ENCODE peak calls at places on chromosomes 3 and 15, in four cellular contexts. J is foreskin keratinocyte; A is stimulated activated CD4-positive, alpha-beta T cell treated with anti-CD3 and anti-CD28 coated beads, TNF-alpha, amount 100 ng/mL, for 4 hours; X is thoracic aorta. F is an unnamed sample.

GRCh38 chr3:27279153-27279552 is 90.0 kb downstream of the NEK10 start:
- DNase-seq in J (no peak), A (no peak), X (no peak), F (no peak)

GRCh38 chr15:72288291-72288690 is 15.9 kb upstream of the PARP6 start:
- DNase-seq in J (no peak), A (no peak), X (no peak), F (no peak)

GRCh38 chr15:70410371-70410975 is 312.8 kb upstream of the TLE3 start:
- DNase-seq in J (peak), A (no peak), X (no peak), F (no peak)

GRCh38 chr15:90049030-90049429 is 47.9 kb downstream of the ZNF710 start:
- DNase-seq in J (no peak), A (no peak), X (no peak), F (no peak)

GRCh38 chr3:193764959-193765358 is 172.0 kb downstream of the OPA1 start:
- DNase-seq in J (no peak), A (no peak), X (no peak), F (no peak)

GRCh38 chr15:69666441-69666882 is 213.8 kb downstream of the RPLP1 start:
- DNase-seq in J (no peak), A (no peak), X (no peak), F (no peak)

GRCh38 chr3:112786002-112786590 is 60.6 kb downstream of the CD200R1L start:
- DNase-seq in J (no peak), A (no peak), X (no peak), F (no peak)

GRCh38 chr3:64220161-64220560 is 5.1 kb downstream of the PRICKLE2 start:
- DNase-seq in J (no peak), A (no peak), X (no peak), F (no peak)

GRCh38 chr3:161498259-161498921 is 1.8 kb downstream of the OTOL1 start:
- DNase-seq in J (no peak), A (no peak), X (no peak), F (no peak)